ENCODE peak calls at places on chromosomes 6 and 20, in ten cellular contexts. H, X, N, Y, C, Q, P, Z, O and R are unnamed samples.

GRCh38 chr6:153956807-153957206 is 82.2 kb upstream of the OPRM1 start:
- DNase-seq in Y (no peak), H (no peak), Z (no peak), Q (no peak), N (no peak), O (peak; percentile 51), X (no peak), P (no peak), C (no peak), R (no peak)

GRCh38 chr6:52550014-52550575 is 26.8 kb downstream of the TRAM2 start:
- DNase-seq in O (peak; percentile 40), Y (no peak), X (no peak), Q (no peak), N (no peak), C (no peak), P (no peak), H (no peak), Z (no peak), R (no peak)

GRCh38 chr6:21331221-21331620 is 262.3 kb upstream of the SOX4 start:
- DNase-seq in Y (no peak), H (no peak), Q (no peak), P (no peak), O (peak; percentile 47), X (no peak), Z (peak; percentile 8), N (no peak), C (peak; percentile 33), R (peak; percentile 53)

GRCh38 chr6:153852481-153852880 is 186.6 kb upstream of the OPRM1 start:
- DNase-seq in P (no peak), Z (no peak), Y (no peak), X (no peak), O (peak; percentile 21), H (no peak), N (no peak), C (no peak), Q (no peak), R (no peak)

GRCh38 chr6:3382399-3383279 is 74.2 kb downstream of the SLC22A23 start:
- DNase-seq in P (no peak), N (no peak), Z (no peak), Q (no peak), X (no peak), Y (no peak), O (no peak), C (no peak), H (no peak), R (no peak)

GRCh38 chr20:47358052-47358671 is 1.7 kb upstream of the ZMYND8 start:
- DNase-seq in N (no peak), C (no peak), O (no peak), Y (peak; percentile 20), Q (no peak), P (no peak), Z (no peak), H (no peak), X (no peak), R (no peak)

GRCh38 chr6:45692021-45692420 is 314.3 kb upstream of the SUPT3H start:
- DNase-seq in Y (no peak), Q (no peak), N (no peak), C (no peak), X (no peak), P (no peak), H (no peak), O (no peak), Z (no peak), R (no peak)

GRCh38 chr20:50824137-50824536 is 29.3 kb downstream of the BCAS4 start:
- DNase-seq in Y (no peak), P (peak; percentile 45), O (peak; percentile 85), Q (no peak), N (no peak), H (no peak), C (peak; percentile 26), X (no peak), Z (peak; percentile 75), R (peak; percentile 93)

GRCh38 chr6:107704377-107705013 is 119.6 kb downstream of the SCML4 start:
- DNase-seq in H (no peak), Q (no peak), X (no peak), C (peak; percentile 57), N (no peak), O (peak; percentile 73), Z (peak; percentile 71), P (no peak), Y (peak; percentile 69), R (no peak)

GRCh38 chr6:42727084-42727601 is 4.7 kb upstream of the PRPH2 start:
- DNase-seq in Q (no peak), C (peak; percentile 39), H (peak; percentile 57), N (peak; percentile 40), Y (no peak), Z (peak; percentile 47), O (peak; percentile 57), X (no peak), P (peak; percentile 44), R (peak; percentile 81)

GRCh38 chr20:45343867-45344721 is 4.1 kb downstream of the SDC4 start:
- DNase-seq in N (peak; percentile 69), H (no peak), O (peak; percentile 91), C (peak; percentile 83), X (no peak), P (peak; percentile 79), Y (no peak), Z (peak; percentile 92), Q (peak; percentile 22), R (peak; percentile 89)

GRCh38 chr6:132333639-132334516 is 67.4 kb downstream of the MOXD1 start:
- DNase-seq in Z (peak; percentile 75), Q (no peak), X (no peak), N (no peak), C (peak; percentile 33), P (peak; percentile 20), O (peak; percentile 90), H (no peak), Y (no peak), R (no peak)

GRCh38 chr6:157379656-157380457 is 1.1 kb upstream of the ZDHHC14 start:
- DNase-seq in X (peak; percentile 80), P (peak; percentile 91), N (peak; percentile 92), O (peak; percentile 92), C (peak; percentile 92), Y (peak; percentile 92), H (peak; percentile 93), Q (peak; percentile 91), Z (peak; percentile 89), R (peak; percentile 94)

GRCh38 chr6:15431762-15432495 is 186.1 kb downstream of the JARID2 start:
- DNase-seq in N (no peak), H (peak; percentile 57), C (no peak), P (peak; percentile 45), O (peak; percentile 58), Q (no peak), Y (no peak), X (no peak), Z (no peak), R (no peak)

GRCh38 chr20:5400164-5400762 is 83.5 kb upstream of the PROKR2 start:
- DNase-seq in Y (peak; percentile 8), X (no peak), H (no peak), P (no peak), N (no peak), Q (no peak), C (no peak), Z (peak; percentile 2), O (peak; percentile 49), R (no peak)

GRCh38 chr20:5401277-5401676 is 84.5 kb upstream of the PROKR2 start:
- DNase-seq in Q (no peak), H (no peak), Z (no peak), X (no peak), P (no peak), C (no peak), N (no peak), O (no peak), Y (no peak), R (no peak)

GRCh38 chr20:5397418-5397817 is 80.7 kb upstream of the PROKR2 start:
- DNase-seq in Z (no peak), O (peak; percentile 6), Q (no peak), N (no peak), H (no peak), C (no peak), P (no peak), X (no peak), Y (no peak), R (no peak)

GRCh38 chr20:5402903-5403531 is 86.3 kb upstream of the PROKR2 start:
- DNase-seq in H (no peak), X (no peak), Z (no peak), P (no peak), Q (no peak), N (no peak), O (peak; percentile 34), C (no peak), Y (peak; percentile 46), R (no peak)
- H3K27ac ChIP-seq in H (no peak overlapping the region), X (no peak overlapping the region), Z (no peak overlapping the region), P (no peak overlapping the region), Q (no peak overlapping the region), N (no peak overlapping the region), O (no peak overlapping the region), C (no peak overlapping the region), Y (no peak overlapping the region), R (no peak overlapping the region)

GRCh38 chr20:62941792-62942191 is 3.8 kb downstream of the GID8 start:
- DNase-seq in Y (no peak), H (no peak), Q (no peak), Z (no peak), C (no peak), P (no peak), O (no peak), X (no peak), N (no peak), R (no peak)
- H3K4me3 ChIP-seq in Y (no peak overlapping the region), H (no peak overlapping the region), Q (no peak overlapping the region), Z (no peak overlapping the region), C (no peak overlapping the region), P (no peak overlapping the region), O (no peak overlapping the region), X (no peak overlapping the region), N (no peak overlapping the region), R (no peak overlapping the region)

GRCh38 chr6:17785094-17785787 is 78.5 kb upstream of the NUP153 start:
- DNase-seq in H (no peak), X (no peak), O (no peak), Y (no peak), Z (no peak), C (no peak), P (no peak), Q (no peak), N (no peak), R (no peak)
- H3K9me3 ChIP-seq in H (no peaks in the 10 kb centered on the region), X (no peaks in the 10 kb centered on the region), O (no peaks in the 10 kb centered on the region), Y (no peaks in the 10 kb centered on the region), Z (no peaks in the 10 kb centered on the region), C (no peaks in the 10 kb centered on the region), P (no peaks in the 10 kb centered on the region), Q (no peaks in the 10 kb centered on the region), N (no peaks in the 10 kb centered on the region), R (no peaks in the 10 kb centered on the region)

GRCh38 chr20:37807491-37807890 is 95.4 kb upstream of the VSTM2L start:
- DNase-seq in Z (no peak), Q (no peak), Y (no peak), P (no peak), C (no peak), X (no peak), N (no peak), H (no peak), O (no peak), R (no peak)

GRCh38 chr20:37804584-37805566 is 98.1 kb upstream of the VSTM2L start:
- DNase-seq in N (no peak), P (no peak), C (no peak), Y (peak; percentile 86), O (no peak), Z (no peak), X (no peak), H (no peak), Q (peak; percentile 83), R (no peak)

GRCh38 chr20:37808752-37809070 is 94.2 kb upstream of the VSTM2L start:
- DNase-seq in Y (no peak), Z (no peak), Q (no peak), P (no peak), O (no peak), C (no peak), H (no peak), N (no peak), X (no peak), R (no peak)

GRCh38 chr20:37810027-37810426 is 92.9 kb upstream of the VSTM2L start:
- DNase-seq in O (no peak), N (no peak), P (no peak), Y (no peak), Q (no peak), H (no peak), Z (no peak), C (no peak), X (no peak), R (no peak)

GRCh38 chr20:37807901-37808751 is 94.8 kb upstream of the VSTM2L start:
- DNase-seq in Y (no peak), P (no peak), Z (no peak), X (no peak), O (no peak), N (no peak), C (no peak), H (no peak), Q (no peak), R (no peak)
- H3K27ac ChIP-seq in Y (no peak overlapping the region), P (no peak overlapping the region), Z (no peak overlapping the region), X (no peak overlapping the region), O (no peak overlapping the region), N (no peak overlapping the region), C (no peak overlapping the region), H (no peak overlapping the region), Q (no peak overlapping the region), R (no peak overlapping the region)